ENCODE peak calls at places on chromosomes 4 and X, in ten cellular contexts. V, R, U, Q, S, Y, X, E, H and C are unnamed samples.

GRCh38 chrX:8879750-8880149 is 78.6 kb upstream of the FAM9A start:
- DNase-seq in Y (no peak), E (peak; percentile 20), S (no peak), V (no peak), X (peak; percentile 31), H (no peak), U (peak; percentile 20), Q (peak; percentile 0), R (peak; percentile 2), C (peak; percentile 29)

GRCh38 chr4:67236793-67237192 is 308.5 kb downstream of the CENPC start:
- DNase-seq in Y (no peak), H (no peak), R (no peak), V (no peak), Q (no peak), X (no peak), E (no peak), S (no peak), U (no peak), C (no peak)

GRCh38 chr4:145285928-145286327 is 105.5 kb upstream of the OTUD4 start:
- DNase-seq in Q (no peak), E (peak; percentile 72), S (no peak), X (no peak), H (no peak), Y (no peak), U (peak; percentile 26), R (no peak), V (no peak), C (peak; percentile 80)

GRCh38 chr4:159447296-159447695 is 344.4 kb downstream of the RAPGEF2 start:
- DNase-seq in H (no peak), E (no peak), Q (no peak), X (no peak), Y (no peak), S (no peak), U (peak; percentile 46), R (peak; percentile 74), V (no peak), C (peak; percentile 20)

GRCh38 chr4:161931089-161931488 is 232.7 kb downstream of the FSTL5 start:
- DNase-seq in Y (no peak), Q (no peak), E (peak; percentile 23), H (no peak), U (no peak), R (no peak), V (no peak), X (no peak), S (no peak), C (no peak)

GRCh38 chrX:41303013-41303412 is 30.9 kb upstream of the DDX3X start:
- DNase-seq in E (no peak), S (peak; percentile 41), R (no peak), Y (no peak), Q (no peak), X (no peak), U (no peak), H (no peak), V (no peak), C (no peak)

GRCh38 chrX:152641996-152642395 is 4.3 kb downstream of the GABRQ start:
- DNase-seq in R (peak; percentile 6), V (no peak), Q (no peak), X (no peak), E (peak; percentile 31), Y (no peak), H (no peak), S (no peak), U (peak; percentile 5), C (peak; percentile 6)

GRCh38 chrX:150487369-150488094 is 80.9 kb upstream of the MTM1 start:
- DNase-seq in Q (no peak), U (no peak), Y (no peak), R (no peak), V (no peak), E (no peak), X (no peak), H (no peak), S (no peak), C (no peak)

GRCh38 chr4:56187601-56188177 is 199.6 kb downstream of the AASDH start:
- DNase-seq in E (no peak), Q (no peak), U (peak; percentile 61), Y (no peak), S (no peak), H (no peak), V (no peak), X (no peak), R (no peak), C (peak; percentile 49)

GRCh38 chrX:139930923-139931645 is 1.8 kb downstream of the ATP11C start:
- DNase-seq in U (peak; percentile 9), E (peak; percentile 34), X (peak; percentile 22), R (peak; percentile 24), H (no peak), Y (peak; percentile 54), S (no peak), V (no peak), Q (no peak), C (peak; percentile 22)

GRCh38 chrX:67545772-67546495 is 2.1 kb downstream of the AR start:
- DNase-seq in R (peak; percentile 27), Y (no peak), S (no peak), V (no peak), X (peak; percentile 2), U (no peak), E (no peak), H (peak; percentile 46), Q (no peak), C (no peak)

GRCh38 chrX:67544871-67545771 is 1.3 kb downstream of the AR start:
- DNase-seq in V (no peak), S (no peak), X (no peak), Y (no peak), H (no peak), E (no peak), Q (no peak), R (peak; percentile 40), U (peak; percentile 33), C (peak; percentile 54)

GRCh38 chrX:67543818-67544217 is at the start of gene AR:
- DNase-seq in S (no peak), H (peak; percentile 43), X (peak; percentile 18), U (peak; percentile 55), Q (no peak), E (no peak), V (peak; percentile 36), R (peak; percentile 67), Y (no peak), C (peak; percentile 57)

GRCh38 chrX:67544281-67544680 is 460 bp downstream of the AR start:
- DNase-seq in E (no peak), S (no peak), R (peak; percentile 46), V (no peak), H (no peak), U (no peak), X (no peak), Y (no peak), Q (no peak), C (peak; percentile 6)

DNA sequence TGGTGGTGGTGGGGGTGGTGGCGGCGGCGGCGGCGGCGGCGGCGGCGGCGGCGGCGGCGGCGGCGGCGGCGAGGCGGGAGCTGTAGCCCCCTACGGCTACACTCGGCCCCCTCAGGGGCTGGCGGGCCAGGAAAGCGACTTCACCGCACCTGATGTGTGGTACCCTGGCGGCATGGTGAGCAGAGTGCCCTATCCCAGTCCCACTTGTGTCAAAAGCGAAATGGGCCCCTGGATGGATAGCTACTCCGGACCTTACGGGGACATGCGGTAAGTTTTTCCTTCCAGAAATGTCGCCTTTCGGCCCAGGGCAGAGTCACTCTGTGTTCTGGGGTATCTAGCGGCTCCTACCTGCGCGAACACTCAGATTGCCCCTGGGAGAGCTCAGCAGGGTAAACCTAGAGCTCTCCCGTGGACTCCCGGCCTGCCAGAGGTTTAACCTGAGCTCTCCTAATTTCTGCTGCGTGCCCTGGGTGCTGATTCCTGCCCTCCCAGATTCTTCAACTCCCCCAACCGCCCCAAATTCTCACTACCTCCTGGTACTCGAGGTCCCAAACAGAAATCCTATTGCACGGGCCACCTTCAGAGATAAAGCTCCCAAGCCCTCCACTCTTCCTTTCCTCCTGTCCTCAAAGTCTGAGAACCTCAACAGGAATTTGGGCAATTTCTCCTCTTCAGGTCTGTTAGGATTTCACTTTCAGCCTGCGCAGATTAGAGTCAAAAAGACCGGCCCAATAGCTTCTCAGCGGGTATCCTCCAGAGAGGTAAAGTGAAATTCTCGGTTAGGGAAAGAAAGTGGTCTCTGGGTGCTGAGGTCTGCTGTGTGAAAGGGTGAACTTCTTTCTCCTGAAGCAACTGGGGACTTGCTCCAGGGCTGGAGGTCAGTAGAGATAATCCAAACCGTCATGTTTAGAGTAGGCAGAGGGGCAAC is 2.9 kb downstream of the AR start:
- DNase-seq in S (no peak), Y (no peak), R (peak; percentile 22), U (no peak), X (no peak), Q (no peak), H (no peak), E (no peak), V (no peak), C (no peak)
- H3K4me3 ChIP-seq in S (peak overlapping the region; percentile 46), Y (no peak overlapping the region), R (peak overlapping the region; percentile 74), U (peak overlapping the region; percentile 40), X (no peak overlapping the region), Q (no peak overlapping the region), H (peak overlapping the region; percentile 59), E (no peak overlapping the region), V (peak overlapping the region; percentile 63), C (peak overlapping the region; percentile 59)

DNA sequence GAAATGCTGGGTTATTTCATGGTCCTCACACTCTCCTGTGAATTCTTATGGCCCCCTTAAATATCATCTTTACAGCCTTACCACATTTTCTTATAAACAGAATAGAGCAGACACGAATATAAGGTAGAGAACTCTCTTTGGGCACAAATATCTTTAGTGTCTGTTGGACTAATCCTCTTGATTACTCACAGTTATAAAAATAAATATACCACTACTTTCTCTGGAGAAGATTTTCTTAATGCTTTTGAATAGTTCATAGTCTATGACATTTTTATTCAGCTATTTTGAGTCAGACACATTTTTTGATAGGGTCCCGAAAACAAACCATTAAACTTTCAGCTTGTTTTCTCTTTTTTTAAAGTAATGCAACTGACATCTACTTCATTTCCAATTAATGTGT is 84.2 kb upstream of the H2AZ1 start:
- DNase-seq in H (no peak), U (no peak), Q (no peak), V (no peak), X (no peak), Y (no peak), E (no peak), R (no peak), S (no peak), C (no peak)
- TF ChIP-seq CTCF in H (no peak), U (no peak), Q (no peak), V (no peak), X (no peak), Y (no peak), E (no peak), R (no peak), S (no peak), C (no peak)

GRCh38 chrX:69285881-69286545 is 120.8 kb upstream of the PJA1 start:
- DNase-seq in H (no peak), Y (peak; percentile 27), U (peak; percentile 72), R (peak; percentile 26), S (no peak), X (peak; percentile 71), E (peak; percentile 57), Q (peak; percentile 12), V (no peak), C (peak; percentile 19)
- H3K4me3 ChIP-seq in H (peak overlapping the region; percentile 55), Y (peak overlapping the region; percentile 39), U (peak overlapping the region; percentile 17), R (peak overlapping the region; percentile 55), S (peak overlapping the region; percentile 43), X (no peak overlapping the region), E (peak overlapping the region; percentile 61), Q (peak overlapping the region; percentile 33), V (peak overlapping the region; percentile 55), C (peak overlapping the region; percentile 47)

DNA sequence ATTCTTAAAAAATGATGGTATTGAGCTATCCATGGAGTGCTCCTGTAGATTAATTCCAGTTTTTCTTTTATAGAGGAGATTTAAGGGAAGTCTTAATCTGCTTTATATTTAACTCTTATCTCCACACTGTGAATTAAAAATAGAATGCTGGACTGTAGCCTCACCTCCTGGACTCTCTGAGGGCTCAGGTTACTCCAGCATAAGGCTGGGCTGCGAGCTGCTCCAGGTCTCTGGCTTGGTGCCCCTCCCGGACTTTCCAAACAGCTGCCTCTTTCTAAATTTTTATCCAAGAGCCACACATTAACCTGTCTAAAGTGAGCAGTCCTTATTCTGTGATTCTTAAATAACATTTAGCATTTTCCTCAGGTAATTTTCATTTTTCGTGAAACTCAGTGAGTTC is 218.7 kb upstream of the JADE1 start:
- DNase-seq in R (peak; percentile 76), E (no peak), Y (no peak), U (peak; percentile 27), X (no peak), S (no peak), H (no peak), V (no peak), Q (no peak), C (no peak)
- TF ChIP-seq CTCF in R (peak; percentile 10), E (no peak), Y (no peak), U (no peak), X (no peak), S (no peak), H (no peak), V (no peak), Q (no peak), C (no peak)